ENCODE peak calls at places on chromosome 14, in four cellular contexts. U, Y, W and K are unnamed samples.

GRCh38 chr14:22471545-22472121 is 117.4 kb downstream of the DAD1 start:
- DNase-seq in U (peak; percentile 44), Y (no peak), W (peak; percentile 71), K (no peak)

GRCh38 chr14:33647385-33647786 is 303.5 kb downstream of the EGLN3 start:
- DNase-seq in W (no peak), U (no peak), Y (peak; percentile 16), K (no peak)

GRCh38 chr14:64035143-64035542 is 182.3 kb downstream of the SYNE2 start:
- DNase-seq in W (no peak), Y (no peak), U (no peak), K (no peak)

GRCh38 chr14:65396082-65396910 is 16.2 kb upstream of the FUT8 start:
- DNase-seq in U (no peak), Y (no peak), W (no peak), K (no peak)

GRCh38 chr14:89855961-89856360 is 98.6 kb downstream of the EFCAB11 start:
- DNase-seq in W (no peak), Y (no peak), U (no peak), K (no peak)

GRCh38 chr14:38399652-38400051 is 143.8 kb upstream of the CLEC14A start:
- DNase-seq in U (no peak), Y (no peak), W (no peak), K (no peak)

GRCh38 chr14:43894534-43894933 is 612.5 kb downstream of the FSCB start:
- DNase-seq in U (no peak), Y (no peak), W (no peak), K (no peak)

GRCh38 chr14:39447155-39447554 is 14.9 kb upstream of the FBXO33 start:
- DNase-seq in U (no peak), Y (no peak), W (no peak), K (no peak)

GRCh38 chr14:74583689-74584434 is 28.2 kb downstream of the LTBP2 start:
- DNase-seq in W (no peak), U (no peak), Y (peak; percentile 83), K (no peak)

GRCh38 chr14:65926504-65926903 is 514.0 kb downstream of the FUT8 start:
- DNase-seq in U (no peak), Y (no peak), W (no peak), K (no peak)

GRCh38 chr14:81517798-81518398 is 15.8 kb downstream of the SEL1L start:
- DNase-seq in W (peak; percentile 54), U (no peak), Y (no peak), K (no peak)

GRCh38 chr14:70655110-70655826 is 13.6 kb downstream of the TTC9 start:
- DNase-seq in U (no peak), W (peak; percentile 49), Y (no peak), K (peak; percentile 48)

GRCh38 chr14:98931911-98932310 is 340.1 kb downstream of the BCL11B start:
- DNase-seq in U (no peak), Y (no peak), W (peak; percentile 44), K (no peak)

GRCh38 chr14:22558221-22558913 is 30.7 kb downstream of the DAD1 start:
- DNase-seq in W (no peak), Y (no peak), U (no peak), K (no peak)

GRCh38 chr14:85528882-85529585 is 910 bp upstream of the FLRT2 start:
- DNase-seq in W (no peak), U (peak; percentile 5), Y (peak; percentile 2), K (no peak)

GRCh38 chr14:58864751-58865519 is 227.2 kb downstream of the DACT1 start:
- DNase-seq in U (no peak), W (no peak), Y (no peak), K (no peak)

GRCh38 chr14:102848830-102849521 is 71.7 kb downstream of the TRAF3 start:
- DNase-seq in Y (no peak), U (no peak), W (no peak), K (no peak)

GRCh38 chr14:34179723-34180122 is 228.8 kb upstream of the EGLN3 start:
- DNase-seq in U (no peak), W (no peak), Y (peak; percentile 33), K (no peak)

GRCh38 chr14:77151245-77151644 is 9.7 kb upstream of the ZDHHC22 start:
- DNase-seq in W (no peak), U (peak; percentile 59), Y (peak; percentile 53), K (no peak)
- TF ChIP-seq CTCF in W (no peak), U (peak; percentile 69), Y (peak; percentile 86), K (peak; percentile 25)

GRCh38 chr14:91317381-91318313 is 73.1 kb upstream of the GPR68 start:
- DNase-seq in Y (no peak), U (no peak), W (peak; percentile 83), K (peak; percentile 62)
- TF ChIP-seq CTCF in Y (no peak), U (no peak), W (no peak), K (no peak)

GRCh38 chr14:61694830-61695694 is at the start of gene HIF1A:
- DNase-seq in U (peak; percentile 81), Y (peak; percentile 98), W (peak; percentile 98), K (peak; percentile 87)
- TF ChIP-seq CTCF in U (no peak), Y (no peak), W (no peak), K (no peak)

GRCh38 chr14:78785265-78785664 is 615.1 kb downstream of the NRXN3 start:
- DNase-seq in W (no peak), Y (no peak), U (no peak), K (no peak)

GRCh38 chr14:78788467-78789360 is 618.5 kb downstream of the NRXN3 start:
- DNase-seq in Y (no peak), U (no peak), W (no peak), K (no peak)

GRCh38 chr14:78790262-78790661 is 620.1 kb downstream of the NRXN3 start:
- DNase-seq in W (no peak), Y (no peak), U (no peak), K (no peak)
- TF ChIP-seq CTCF in W (no peak), Y (no peak), U (peak; percentile 48), K (no peak)

GRCh38 chr14:50003213-50004021 is 110.5 kb downstream of the ARF6 start:
- DNase-seq in Y (peak; percentile 80), U (peak; percentile 34), W (peak; percentile 88), K (peak; percentile 85)
- TF ChIP-seq CTCF in Y (no peak), U (peak; percentile 11), W (peak; percentile 18), K (no peak)